ENCODE peak calls at places on chromosomes 6 and 20, in five cellular contexts. F is ELR, V is tibial artery, J is GM12865, G is adrenal gland. U is an unnamed sample.

GRCh38 chr20:47356526-47357295 is at the start of gene ZMYND8:
- DNase-seq in F (peak), V (peak), J (peak), G (peak), U (peak)

GRCh38 chr6:22825210-22825609 is 255.8 kb downstream of the HDGFL1 start:
- DNase-seq in F (no peak), V (no peak), J (no peak), G (no peak), U (no peak)

GRCh38 chr6:77561768-77562314 is 91.0 kb upstream of the MEI4 start:
- DNase-seq in F (no peak), V (no peak), J (peak), G (no peak), U (no peak)

GRCh38 chr20:33437141-33437911 is 6.2 kb downstream of the SNTA1 start:
- DNase-seq in F (no peak), V (peak), J (no peak), G (no peak), U (peak)

GRCh38 chr20:24872291-24873014 is 76.6 kb upstream of the CST7 start:
- DNase-seq in F (no peak), V (no peak), J (peak), G (no peak), U (no peak)

GRCh38 chr6:10412948-10413849 is 1.7 kb downstream of the TFAP2A start:
- DNase-seq in F (peak), V (no peak), J (peak), G (no peak), U (no peak)

GRCh38 chr6:135088818-135089809 is 34.5 kb upstream of the HBS1L start:
- DNase-seq in F (peak), V (no peak), J (peak), G (no peak), U (no peak)

GRCh38 chr20:3749689-3750639 is 17.5 kb downstream of the HSPA12B start:
- DNase-seq in F (no peak), V (no peak), J (peak), G (no peak), U (no peak)

GRCh38 chr20:4217349-4217761 is 202.0 kb upstream of the RNF24 start:
- DNase-seq in F (no peak), V (no peak), J (no peak), G (no peak), U (no peak)

GRCh38 chr6:42426191-42426590 is 25.5 kb downstream of the TRERF1 start:
- DNase-seq in F (no peak), V (no peak), J (peak), G (no peak), U (no peak)

GRCh38 chr20:62827323-62828050 is 10.6 kb downstream of the COL9A3 start:
- DNase-seq in F (no peak), V (no peak), J (no peak), G (no peak), U (no peak)

GRCh38 chr6:138004423-138005287 is 102.6 kb downstream of the PERP start:
- DNase-seq in F (peak), V (no peak), J (peak), G (no peak), U (no peak)

GRCh38 chr6:24644377-24644776 is 1.6 kb downstream of the KIAA0319 start:
- DNase-seq in F (no peak), V (no peak), J (no peak), G (no peak), U (no peak)

GRCh38 chr20:709421-709820 is 33.8 kb upstream of the SCRT2 start:
- DNase-seq in F (no peak), V (peak), J (no peak), G (peak), U (no peak)

GRCh38 chr6:83221886-83222479 is 28.8 kb downstream of the RWDD2A start:
- DNase-seq in F (peak), V (no peak), J (peak), G (no peak), U (peak)

GRCh38 chr6:5762561-5762968 is 244.2 kb downstream of the NRN1 start:
- DNase-seq in F (no peak), V (peak), J (no peak), G (no peak), U (no peak)

GRCh38 chr20:17587148-17587547 is 17.3 kb downstream of the DSTN start:
- DNase-seq in F (no peak), V (no peak), J (no peak), G (no peak), U (no peak)

GRCh38 chr6:169654590-169655391 is 47.0 kb downstream of the WDR27 start:
- DNase-seq in F (peak), V (peak), J (peak), G (peak), U (peak)

GRCh38 chr6:136706431-136706830 is 85.8 kb downstream of the MAP3K5 start:
- DNase-seq in F (no peak), V (no peak), J (no peak), G (peak), U (no peak)

GRCh38 chr6:35184580-35185301 is 29.0 kb upstream of the SCUBE3 start:
- DNase-seq in F (no peak), V (no peak), J (no peak), G (no peak), U (no peak)

GRCh38 chr20:51094221-51094620 is 71.3 kb upstream of the KCNG1 start:
- DNase-seq in F (no peak), V (no peak), J (no peak), G (no peak), U (no peak)

GRCh38 chr6:4947716-4948115 is 56.1 kb downstream of the RPP40 start:
- DNase-seq in F (no peak), V (no peak), J (no peak), G (no peak), U (no peak)

GRCh38 chr6:153140299-153140698 is 9.2 kb upstream of the RGS17 start:
- DNase-seq in F (no peak), V (no peak), J (no peak), G (no peak), U (no peak)

GRCh38 chr6:157825243-157825904 is 2.3 kb downstream of the SNX9 start:
- DNase-seq in F (no peak), V (no peak), J (no peak), G (no peak), U (no peak)

GRCh38 chr6:56827908-56828649 is 126.8 kb upstream of the BEND6 start:
- DNase-seq in F (no peak), V (no peak), J (no peak), G (no peak), U (no peak)

GRCh38 chr20:35295674-35296073 is 3.4 kb upstream of the FAM83C start:
- DNase-seq in F (no peak), V (no peak), J (no peak), G (no peak), U (no peak)

GRCh38 chr6:21582651-21583050 is 10.9 kb upstream of the SOX4 start:
- DNase-seq in F (peak), V (no peak), J (no peak), G (no peak), U (no peak)

GRCh38 chr6:130787726-130788500 is 39.3 kb upstream of the SMLR1 start:
- DNase-seq in F (no peak), V (no peak), J (peak), G (no peak), U (no peak)

GRCh38 chr20:43563429-43563828 is 4.6 kb downstream of the SGK2 start:
- DNase-seq in F (peak), V (no peak), J (peak), G (no peak), U (peak)

GRCh38 chr6:89611666-89612065 is 26.9 kb downstream of the LYRM2 start:
- DNase-seq in F (peak), V (no peak), J (no peak), G (no peak), U (no peak)

GRCh38 chr6:170114187-170114945 is 176.5 kb downstream of the DLL1 start:
- DNase-seq in F (no peak), V (peak), J (no peak), G (no peak), U (no peak)

GRCh38 chr6:1295420-1295819 is 16.5 kb upstream of the FOXQ1 start:
- DNase-seq in F (no peak), V (no peak), J (no peak), G (no peak), U (no peak)

GRCh38 chr6:149387787-149388512 is 12.1 kb upstream of the SUMO4 start:
- DNase-seq in F (no peak), V (no peak), J (no peak), G (no peak), U (no peak)

GRCh38 chr20:45372646-45373352 is 5.3 kb downstream of the TP53TG5 start:
- DNase-seq in F (no peak), V (peak), J (no peak), G (no peak), U (peak)